ENCODE peak calls at places on chromosomes 1 and 21, in seven cellular contexts. G is endothelial cell of umbilical vein, I is sigmoid colon, Z is HCT116, U is esophagus muscularis mucosa, B is stomach, M is transverse colon. C is an unnamed sample.

GRCh38 chr1:23163395-23163794 is 5.3 kb downstream of the LUZP1 start:
- DNase-seq in B (no peak), G (no peak), I (no peak), M (no peak), U (no peak), Z (no peak), C (no peak)

GRCh38 chr1:116722016-116722838 is 32.0 kb upstream of the CD2 start:
- DNase-seq in U (no peak), M (peak; percentile 27), I (no peak), Z (no peak), G (no peak), B (no peak), C (no peak)

GRCh38 chr1:67053535-67053784 is 488 bp downstream of the SLC35D1 start:
- DNase-seq in M (peak; percentile 79), Z (no peak), U (no peak), G (no peak), I (peak; percentile 78), B (peak; percentile 76), C (peak; percentile 29)

GRCh38 chr1:55212349-55213028 is 2.7 kb downstream of the USP24 start:
- DNase-seq in U (no peak), M (no peak), G (no peak), B (no peak), Z (no peak), I (no peak), C (no peak)

GRCh38 chr1:151942882-151943281 is 33.6 kb upstream of the THEM4 start:
- DNase-seq in Z (no peak), M (no peak), I (no peak), G (no peak), B (no peak), U (no peak), C (no peak)

GRCh38 chr1:205590777-205591513 is 40.9 kb downstream of the ELK4 start:
- DNase-seq in B (no peak), U (no peak), I (peak; percentile 46), M (no peak), G (no peak), Z (no peak), C (no peak)

GRCh38 chr1:44024903-44025525 is 6.2 kb downstream of the SLC6A9 start:
- DNase-seq in Z (no peak), I (no peak), U (no peak), G (no peak), B (no peak), M (no peak), C (no peak)

GRCh38 chr1:58500036-58500435 is 46.5 kb downstream of the OMA1 start:
- DNase-seq in I (no peak), M (no peak), Z (no peak), B (no peak), U (no peak), G (peak; percentile 59), C (no peak)

GRCh38 chr1:162023547-162024501 is at the start of gene OLFML2B:
- DNase-seq in M (peak; percentile 60), Z (peak; percentile 38), G (peak; percentile 70), U (no peak), I (peak; percentile 89), B (peak; percentile 66), C (no peak)

GRCh38 chr1:239719642-239720258 is 333.4 kb downstream of the CHRM3 start:
- DNase-seq in Z (no peak), M (peak; percentile 21), I (no peak), U (no peak), G (no peak), B (no peak), C (no peak)

GRCh38 chr1:67376381-67376780 is 53.8 kb downstream of the SERBP1 start:
- DNase-seq in Z (no peak), M (no peak), U (no peak), G (no peak), I (no peak), B (no peak), C (peak; percentile 44)

GRCh38 chr1:164763098-164763497 is 204.1 kb downstream of the PBX1 start:
- DNase-seq in G (no peak), I (no peak), U (no peak), Z (no peak), M (no peak), B (no peak), C (no peak)

GRCh38 chr21:15730484-15731242 is 881 bp downstream of the USP25 start:
- DNase-seq in B (no peak), I (no peak), U (no peak), G (peak; percentile 56), Z (no peak), M (no peak), C (no peak)

GRCh38 chr1:55980574-55980973 is 598.8 kb downstream of the PLPP3 start:
- DNase-seq in I (no peak), M (no peak), U (no peak), G (no peak), Z (no peak), B (no peak), C (no peak)

GRCh38 chr1:7732331-7732730 is 38.8 kb upstream of the VAMP3 start:
- DNase-seq in B (no peak), M (no peak), U (no peak), Z (no peak), G (no peak), I (no peak), C (no peak)

GRCh38 chr1:7727816-7728477 is 43.1 kb upstream of the VAMP3 start:
- DNase-seq in Z (no peak), B (no peak), M (no peak), I (no peak), G (no peak), U (no peak), C (no peak)

GRCh38 chr1:7722670-7723012 is 48.5 kb upstream of the VAMP3 start:
- DNase-seq in I (no peak), B (no peak), U (no peak), M (no peak), Z (no peak), G (no peak), C (no peak)

GRCh38 chr1:7721940-7722669 is 49.0 kb upstream of the VAMP3 start:
- DNase-seq in Z (no peak), G (no peak), I (no peak), B (no peak), U (no peak), M (no peak), C (no peak)

GRCh38 chr1:7726623-7727022 is 44.5 kb upstream of the VAMP3 start:
- DNase-seq in I (no peak), Z (no peak), M (no peak), U (no peak), B (no peak), G (peak; percentile 21), C (no peak)
- H3K36me3 ChIP-seq in I (no peaks in the 10 kb centered on the region), Z (no peaks in the 10 kb centered on the region), M (no peaks in the 10 kb centered on the region), U (no peaks in the 10 kb centered on the region), B (no peaks in the 10 kb centered on the region), G (no peaks in the 10 kb centered on the region), C (no peaks in the 10 kb centered on the region)

GRCh38 chr1:183159960-183160359 is 26.1 kb upstream of the LAMC2 start:
- DNase-seq in B (peak; percentile 83), Z (peak; percentile 95), M (peak; percentile 91), U (no peak), I (no peak), G (no peak), C (peak; percentile 87)
- TF ChIP-seq POLR2AphosphoS5 in B (peak; percentile 84), Z (peak; percentile 74), M (peak; percentile 68), U (no peak), I (no peak), G (no peak), C (no peak)

GRCh38 chr1:210362526-210362925 is 33.8 kb downstream of the HHAT start:
- DNase-seq in U (no peak), Z (no peak), G (peak; percentile 7), B (no peak), M (no peak), I (no peak), C (no peak)
- H3K27ac ChIP-seq in U (peak overlapping the region; percentile 38), Z (no peak overlapping the region), G (no peak overlapping the region), B (no peak overlapping the region), M (peak overlapping the region; percentile 40), I (peak overlapping the region; percentile 54), C (peak overlapping the region; percentile 64)

GRCh38 chr21:46437096-46437498 is 21.6 kb upstream of the DIP2A start:
- DNase-seq in B (no peak), I (no peak), U (no peak), G (no peak), Z (no peak), M (no peak), C (no peak)
- H3K36me3 ChIP-seq in B (peaks cover 100% of the 10 kb centered on the region), I (peaks cover 91% of the 10 kb centered on the region), U (peaks cover 95% of the 10 kb centered on the region), G (peaks cover 10% of the 10 kb centered on the region), Z (peaks cover 19% of the 10 kb centered on the region), M (peaks cover 31% of the 10 kb centered on the region), C (peaks cover 4% of the 10 kb centered on the region)

GRCh38 chr1:41341365-41341683 is 19.9 kb upstream of the FOXO6 start:
- DNase-seq in Z (no peak), U (no peak), B (no peak), M (no peak), I (no peak), G (peak; percentile 43), C (no peak)

GRCh38 chr1:41345434-41346075 is 15.7 kb upstream of the FOXO6 start:
- DNase-seq in M (no peak), U (no peak), I (no peak), B (no peak), G (no peak), Z (no peak), C (peak; percentile 15)

GRCh38 chr1:41342774-41343355 is 18.4 kb upstream of the FOXO6 start:
- DNase-seq in G (no peak), Z (no peak), B (no peak), I (no peak), U (no peak), M (no peak), C (no peak)

GRCh38 chr1:41341756-41342562 is 19.3 kb upstream of the FOXO6 start:
- DNase-seq in G (peak; percentile 77), Z (no peak), B (peak; percentile 67), M (peak; percentile 56), I (no peak), U (no peak), C (no peak)

DNA sequence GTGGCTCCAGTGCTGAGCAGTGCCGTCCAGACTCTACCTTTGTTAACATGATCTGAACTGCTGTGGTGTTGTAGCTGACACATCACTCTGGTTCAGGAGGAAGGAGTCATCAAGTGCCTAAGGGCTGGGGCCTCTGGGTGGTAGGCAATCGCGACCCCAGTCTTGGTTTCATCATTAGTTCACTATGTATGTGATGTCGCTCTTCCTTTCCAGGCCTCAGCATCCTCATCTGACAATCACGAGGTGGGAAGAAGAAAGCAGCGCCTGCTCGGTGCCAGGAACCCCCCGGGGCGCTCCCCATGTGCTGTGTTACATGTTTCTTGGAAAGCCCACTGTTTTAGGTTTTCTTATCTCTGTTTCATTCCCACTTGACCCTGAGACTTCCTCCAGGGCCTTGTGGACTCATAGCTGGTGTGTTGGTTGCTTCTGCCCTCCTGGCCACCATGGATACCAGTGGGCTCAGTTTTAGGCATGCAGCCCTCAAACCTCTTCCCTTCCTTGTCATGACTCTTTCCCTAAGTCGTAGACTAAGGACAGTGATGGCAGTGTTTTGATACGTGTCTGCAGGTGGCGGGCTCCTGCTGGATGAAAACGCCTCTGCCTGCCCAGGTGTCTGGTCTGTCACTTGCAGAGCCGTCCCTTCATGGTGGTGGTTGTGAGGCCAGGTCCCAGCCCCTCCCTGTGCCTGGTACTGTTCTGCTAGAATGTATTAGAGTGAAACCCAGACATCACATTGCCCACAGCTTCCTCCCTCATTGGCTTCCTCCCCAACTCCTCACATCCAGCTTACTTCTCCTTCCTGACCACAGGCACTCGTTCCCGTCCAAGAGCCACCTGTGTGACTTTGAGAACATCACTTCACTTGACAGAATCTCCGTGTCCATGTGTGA is 17.2 kb upstream of the FOXO6 start:
- DNase-seq in G (no peak), M (no peak), B (no peak), U (no peak), Z (no peak), I (no peak), C (peak; percentile 45)
- TF ChIP-seq POLR2AphosphoS5 in G (no peak), M (no peak), B (no peak), U (no peak), Z (no peak), I (no peak), C (no peak)

C was measured in breast epithelium.